ENCODE peak calls at places on chromosomes 16 and 17, in five cellular contexts. X is fibroblast of pulmonary artery, R is mucosa of descending colon, Z is endodermal cell, I is breast epithelium. J is an unnamed sample.

GRCh38 chr16:51994597-51994996 is 552.3 kb downstream of the TOX3 start:
- DNase-seq in R (peak), Z (no peak), X (no peak), I (peak), J (peak)

GRCh38 chr17:44354582-44355309 is 8.9 kb downstream of the FAM171A2 start:
- DNase-seq in Z (peak), I (no peak), X (no peak), R (peak), J (no peak)

GRCh38 chr17:74305865-74306654 is 20.0 kb upstream of the KIF19 start:
- DNase-seq in Z (peak), R (peak), I (no peak), X (no peak), J (peak)

GRCh38 chr17:43401293-43401692 is 2.5 kb downstream of the ARL4D start:
- DNase-seq in I (no peak), X (peak), Z (no peak), R (no peak), J (peak)

GRCh38 chr17:2712300-2713043 is 908 bp upstream of the CLUH start:
- DNase-seq in Z (peak), I (no peak), X (no peak), R (no peak), J (no peak)

GRCh38 chr17:48605991-48606891 is 1.5 kb upstream of the HOXB6 start:
- DNase-seq in R (no peak), X (no peak), I (no peak), Z (peak), J (no peak)

GRCh38 chr17:64058547-64059115 is 38.2 kb upstream of the ICAM2 start:
- DNase-seq in Z (no peak), R (no peak), X (peak), I (no peak), J (no peak)

GRCh38 chr17:6479626-6480324 is 35.5 kb downstream of the PIMREG start:
- DNase-seq in I (no peak), Z (no peak), R (no peak), X (peak), J (no peak)

GRCh38 chr17:60743812-60744211 is 66.2 kb downstream of the BCAS3 start:
- DNase-seq in Z (no peak), R (peak), X (peak), I (no peak), J (peak)

GRCh38 chr17:31404028-31404949 is 12.8 kb downstream of the RAB11FIP4 start:
- DNase-seq in R (no peak), Z (peak), X (no peak), I (no peak), J (peak)

GRCh38 chr17:75147878-75148546 is 6.3 kb downstream of the JPT1 start:
- DNase-seq in Z (no peak), X (no peak), I (no peak), R (peak), J (no peak)

GRCh38 chr17:63983326-63983725 is 10.6 kb upstream of the SCN4A start:
- DNase-seq in X (no peak), I (no peak), Z (no peak), R (no peak), J (no peak)

GRCh38 chr16:19785512-19786130 is 67.5 kb downstream of the IQCK start:
- DNase-seq in X (no peak), Z (no peak), R (peak), I (no peak), J (no peak)

GRCh38 chr17:4772235-4772613 is 538 bp downstream of the TM4SF5 start:
- DNase-seq in R (peak), Z (no peak), I (no peak), X (no peak), J (no peak)

GRCh38 chr16:31181102-31181830 is 1.3 kb downstream of the FUS start:
- DNase-seq in I (no peak), X (peak), Z (no peak), R (peak), J (peak)

GRCh38 chr16:56269276-56269675 is 78.0 kb downstream of the GNAO1 start:
- DNase-seq in I (no peak), R (no peak), X (peak), Z (no peak), J (no peak)

GRCh38 chr16:30381351-30382041 is 865 bp downstream of the SEPTIN1 start:
- DNase-seq in X (no peak), R (no peak), I (no peak), Z (no peak), J (no peak)

GRCh38 chr16:86567701-86568571 is 1.3 kb downstream of the FOXC2 start:
- DNase-seq in R (no peak), Z (peak), I (no peak), X (peak), J (peak)

GRCh38 chr17:67223924-67224323 is 21.1 kb downstream of the HELZ start:
- DNase-seq in Z (no peak), R (no peak), X (no peak), I (no peak), J (no peak)

GRCh38 chr17:48637323-48638260 is 11.4 kb upstream of the HOXB9 start:
- DNase-seq in R (peak), I (no peak), X (peak), Z (peak), J (peak)

GRCh38 chr17:3004150-3004801 is 59.1 kb downstream of the OR1D5 start:
- DNase-seq in I (peak), R (peak), Z (no peak), X (peak), J (peak)

GRCh38 chr16:10575506-10576130 is 4.8 kb downstream of the EMP2 start:
- DNase-seq in I (no peak), Z (no peak), R (no peak), X (peak), J (no peak)

GRCh38 chr16:85428899-85429775 is 184.0 kb upstream of the GSE1 start:
- DNase-seq in Z (peak), I (no peak), X (no peak), R (no peak), J (no peak)

GRCh38 chr16:49773534-49774486 is 82.1 kb downstream of the ZNF423 start:
- DNase-seq in Z (no peak), R (no peak), X (no peak), I (no peak), J (no peak)

GRCh38 chr17:82247175-82247823 is 18.5 kb downstream of the SLC16A3 start:
- DNase-seq in I (no peak), Z (no peak), X (no peak), R (no peak), J (no peak)

GRCh38 chr17:55303701-55304145 is 39.0 kb downstream of the HLF start:
- DNase-seq in R (no peak), X (peak), Z (peak), I (no peak), J (no peak)

GRCh38 chr16:67397812-67398545 is 4.7 kb upstream of the TPPP3 start:
- DNase-seq in I (no peak), X (no peak), R (no peak), Z (peak), J (peak)

GRCh38 chr16:82631701-82632685 is 5.2 kb downstream of the CDH13 start:
- DNase-seq in R (no peak), X (no peak), I (no peak), Z (peak), J (peak)
- TF ChIP-seq CTCF in R (no peak), X (peak), I (no peak), Z (peak), J (peak)

GRCh38 chr17:38743556-38744171 is 4.5 kb downstream of the PCGF2 start:
- DNase-seq in R (peak), X (no peak), Z (peak), I (no peak), J (no peak)
- H3K4me3 ChIP-seq in R (no peak), X (no peak), Z (no peak), I (no peak), J (no peak)

GRCh38 chr17:29495011-29495410 is 71.8 kb downstream of the ABHD15 start:
- DNase-seq in Z (no peak), I (no peak), R (no peak), X (peak), J (peak)
- TF ChIP-seq CTCF in Z (no peak), I (no peak), R (no peak), X (no peak), J (no peak)

GRCh38 chr16:70427786-70428177 is 11.1 kb downstream of the ST3GAL2 start:
- DNase-seq in I (no peak), R (no peak), Z (no peak), X (no peak), J (no peak)
- H3K4me3 ChIP-seq in I (no peak), R (no peak), Z (peak), X (peak), J (no peak)

DNA sequence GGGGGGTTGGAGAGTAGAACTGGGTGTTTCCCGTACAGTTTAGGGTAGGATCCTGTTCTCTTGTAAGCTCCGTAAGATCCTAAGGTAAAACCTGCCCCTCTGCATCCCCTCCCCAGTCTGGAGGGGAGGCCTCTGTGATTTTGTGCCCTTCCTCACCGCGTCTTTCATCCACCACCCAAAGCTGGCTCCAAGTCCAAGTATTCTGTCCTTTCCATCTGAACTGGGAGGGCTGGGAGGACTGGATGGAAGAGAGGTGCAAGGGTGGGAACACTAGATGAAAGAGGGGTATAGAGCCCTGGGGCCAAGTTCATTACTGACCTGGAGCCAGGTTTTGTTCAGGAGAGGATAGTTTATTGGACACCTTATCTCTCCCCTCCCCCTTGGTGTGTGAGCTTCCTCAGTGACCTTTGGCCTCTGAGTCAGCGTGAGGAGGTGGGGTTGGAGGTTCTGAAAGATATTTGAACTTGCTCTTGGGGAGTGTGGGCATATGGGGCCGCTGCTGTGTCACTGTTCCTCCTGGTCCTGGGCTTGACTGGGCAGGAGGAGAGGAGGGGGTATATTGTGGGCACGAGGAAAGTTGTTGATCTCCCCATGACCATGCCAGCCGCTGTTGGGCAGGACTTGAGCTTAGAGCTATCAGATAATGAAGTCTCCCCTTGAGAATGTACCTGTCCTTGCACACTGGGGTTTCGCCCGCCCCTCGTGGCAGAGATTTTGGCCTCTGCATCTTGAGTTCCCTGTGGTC is 1.6 kb downstream of the LASP1 start:
- DNase-seq in R (peak), X (peak), I (peak), Z (peak), J (peak)
- TF ChIP-seq CTCF in R (no peak), X (no peak), I (no peak), Z (no peak), J (no peak)

GRCh38 chr16:89230210-89230609 is 12.7 kb downstream of the ZNF778 start:
- DNase-seq in X (no peak), Z (no peak), I (no peak), R (no peak), J (no peak)

GRCh38 chr16:89237733-89238132 is 20.2 kb downstream of the ZNF778 start:
- DNase-seq in R (no peak), I (no peak), X (no peak), Z (no peak), J (no peak)

GRCh38 chr16:89232107-89232506 is 14.6 kb downstream of the ZNF778 start:
- DNase-seq in Z (no peak), R (no peak), X (no peak), I (no peak), J (no peak)

DNA sequence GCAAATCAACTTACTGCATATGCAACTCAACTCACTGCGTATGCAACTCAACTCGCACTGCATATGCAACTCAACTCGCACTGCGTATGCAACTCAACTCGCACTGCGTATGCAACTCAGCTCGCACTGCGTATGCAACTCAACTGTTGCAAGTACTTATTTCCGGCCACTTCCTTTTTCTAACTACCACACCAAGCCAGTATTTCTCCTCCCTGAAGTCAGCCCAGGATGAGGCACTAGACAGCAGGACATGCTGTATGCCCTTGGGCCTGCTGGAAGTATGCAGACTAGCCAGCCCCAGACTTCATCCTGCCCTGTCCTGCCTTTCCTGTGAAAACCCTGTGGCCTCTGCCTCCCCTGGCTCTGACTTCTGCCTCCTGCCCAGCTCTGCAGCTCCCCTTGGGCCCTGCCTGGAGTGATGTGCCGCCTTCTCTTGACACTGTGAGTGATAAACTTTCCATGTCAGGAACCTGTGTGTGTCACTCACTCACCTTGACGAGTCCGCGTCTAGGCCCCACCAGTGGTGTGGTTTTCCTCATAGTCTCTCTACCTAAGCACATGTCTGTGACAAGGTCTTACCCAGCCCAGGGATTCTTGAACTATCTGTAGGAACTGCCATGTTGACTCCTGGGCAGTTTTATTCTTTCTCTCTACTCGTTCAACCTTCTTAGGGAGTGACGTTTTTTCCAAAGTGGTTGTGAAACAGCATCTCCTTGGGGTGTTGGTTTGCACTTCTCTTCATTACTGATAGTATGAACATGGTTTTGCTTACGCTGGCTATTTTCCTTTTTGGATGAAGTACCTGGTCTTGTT is 16.4 kb downstream of the ZNF778 start:
- DNase-seq in R (no peak), Z (no peak), I (no peak), X (no peak), J (no peak)
- H3K4me3 ChIP-seq in R (no peak), Z (no peak), I (no peak), X (no peak), J (no peak)

GRCh38 chr17:80475949-80476876 is at the start of gene NPTX1:
- DNase-seq in R (no peak), X (no peak), Z (peak), I (no peak), J (peak)
- TF ChIP-seq CTCF in R (no peak), X (no peak), Z (no peak), I (no peak), J (no peak)

J was measured in epithelial cell of esophagus.